ENCODE peak calls at places on chromosome 12, in eight cellular contexts. M is hepatocyte; L is germinal center; P is effector CD8-positive, alpha-beta T cell; B is stimulated activated CD4-positive, alpha-beta T cell treated with anti-CD3 and anti-CD28 coated beads, Interleukin-15, amount 100 ng/mL, for 1 hour; A is NCI-H748 treated with DMSO at 0.1 percent for 48 hours; Y is ELR; V is thoracic aorta. J is an unnamed sample.

GRCh38 chr12:116389990-116390655 is 112.6 kb upstream of the MED13L start:
- DNase-seq in V (no peak), P (no peak), A (no peak), L (no peak), B (no peak), Y (peak; percentile 97), M (no peak), J (peak; percentile 78)

GRCh38 chr12:42421844-42422779 is 96.1 kb downstream of the PPHLN1 start:
- DNase-seq in A (no peak), B (no peak), Y (peak; percentile 15), P (no peak), M (no peak), V (no peak), L (no peak), J (no peak)

GRCh38 chr12:43842259-43842658 is 6.4 kb downstream of the TMEM117 start:
- DNase-seq in L (no peak), B (no peak), P (no peak), V (no peak), Y (no peak), M (no peak), A (no peak), J (no peak)

GRCh38 chr12:121205491-121205890 is 4.4 kb upstream of the P2RX4 start:
- DNase-seq in V (no peak), Y (no peak), L (no peak), A (no peak), P (no peak), B (no peak), M (no peak), J (no peak)

GRCh38 chr12:131675126-131676080 is 35.5 kb upstream of the SFSWAP start:
- DNase-seq in M (no peak), V (no peak), P (no peak), L (no peak), B (no peak), A (no peak), Y (no peak), J (no peak)

GRCh38 chr12:103495783-103496456 is at the start of gene C12orf42:
- DNase-seq in V (no peak), P (peak; percentile 34), L (peak; percentile 20), Y (peak; percentile 43), A (peak; percentile 72), M (peak; percentile 24), B (no peak), J (no peak)

GRCh38 chr12:52246720-52247621 is 13.9 kb downstream of the KRT7 start:
- DNase-seq in P (no peak), Y (no peak), M (peak; percentile 64), L (no peak), V (no peak), A (peak; percentile 30), B (no peak), J (no peak)

GRCh38 chr12:50185975-50186663 is 18.9 kb upstream of the CERS5 start:
- DNase-seq in Y (peak; percentile 55), B (no peak), A (no peak), V (no peak), M (no peak), P (no peak), L (no peak), J (no peak)

GRCh38 chr12:88578821-88579518 is 1.3 kb downstream of the KITLG start:
- DNase-seq in A (peak; percentile 77), L (no peak), Y (peak; percentile 72), V (no peak), P (no peak), M (peak; percentile 53), B (no peak), J (no peak)

GRCh38 chr12:60265741-60266140 is 669.9 kb downstream of the SLC16A7 start:
- DNase-seq in B (no peak), Y (no peak), V (no peak), P (no peak), M (no peak), A (no peak), L (no peak), J (no peak)

GRCh38 chr12:125431516-125431915 is 366.3 kb downstream of the AACS start:
- DNase-seq in A (no peak), V (no peak), M (no peak), P (no peak), L (no peak), B (no peak), Y (no peak), J (no peak)

GRCh38 chr12:104182621-104183378 is 32.8 kb upstream of the TXNRD1 start:
- DNase-seq in Y (no peak), L (no peak), P (no peak), B (no peak), V (no peak), A (no peak), M (no peak), J (no peak)

GRCh38 chr12:118164798-118165486 is 29.0 kb downstream of the PEBP1 start:
- DNase-seq in A (no peak), L (no peak), Y (peak; percentile 52), B (no peak), P (no peak), M (peak; percentile 63), V (no peak), J (no peak)

GRCh38 chr12:116152268-116152667 is 125.2 kb downstream of the MED13L start:
- DNase-seq in M (no peak), A (no peak), V (no peak), B (no peak), Y (peak; percentile 83), P (no peak), L (no peak), J (no peak)

J was measured in ascending aorta.